ENCODE peak calls at places on chromosomes 3 and 15, in ten cellular contexts. One of them, this sample, is unnamed.

GRCh38 chr3:13399603-13400002 is 20.5 kb downstream of the NUP210 start:
- DNase-seq in fibroblast of lung: no peak
- DNase-seq in K562: no peak
- DNase-seq in iPS DF 6.9: no peak
- DNase-seq in foreskin keratinocyte: no peak
- DNase-seq in adrenal gland: no peak
- DNase-seq in SK-N-SH: no peak
- DNase-seq in breast epithelium: no peak
- DNase-seq in cardiac muscle cell: no peak
- DNase-seq in heart left ventricle: no peak
- DNase-seq in this sample: no peak

GRCh38 chr15:45378149-45378912 is at the start of gene GATM:
- DNase-seq in fibroblast of lung: peak
- DNase-seq in K562: no peak
- DNase-seq in iPS DF 6.9: no peak
- DNase-seq in foreskin keratinocyte: no peak
- DNase-seq in adrenal gland: peak
- DNase-seq in SK-N-SH: peak
- DNase-seq in breast epithelium: peak
- DNase-seq in cardiac muscle cell: peak
- DNase-seq in heart left ventricle: peak
- DNase-seq in this sample: no peak

GRCh38 chr3:128100126-128100525 is 23.5 kb downstream of the RUVBL1 start:
- DNase-seq in fibroblast of lung: no peak
- DNase-seq in K562: no peak
- DNase-seq in iPS DF 6.9: no peak
- DNase-seq in foreskin keratinocyte: no peak
- DNase-seq in adrenal gland: no peak
- DNase-seq in SK-N-SH: no peak
- DNase-seq in breast epithelium: no peak
- DNase-seq in cardiac muscle cell: no peak
- DNase-seq in heart left ventricle: no peak
- DNase-seq in this sample: no peak

GRCh38 chr15:70720228-70721016 is 42.9 kb downstream of the UACA start:
- DNase-seq in fibroblast of lung: no peak
- DNase-seq in K562: no peak
- DNase-seq in iPS DF 6.9: no peak
- DNase-seq in foreskin keratinocyte: no peak
- DNase-seq in adrenal gland: no peak
- DNase-seq in SK-N-SH: no peak
- DNase-seq in breast epithelium: no peak
- DNase-seq in cardiac muscle cell: no peak
- DNase-seq in heart left ventricle: no peak
- DNase-seq in this sample: no peak

GRCh38 chr3:11154953-11155325 is 646 bp downstream of the HRH1 start:
- DNase-seq in fibroblast of lung: no peak
- DNase-seq in K562: no peak
- DNase-seq in iPS DF 6.9: no peak
- DNase-seq in foreskin keratinocyte: no peak
- DNase-seq in adrenal gland: no peak
- DNase-seq in SK-N-SH: peak
- DNase-seq in breast epithelium: no peak
- DNase-seq in cardiac muscle cell: peak
- DNase-seq in heart left ventricle: no peak
- DNase-seq in this sample: no peak

GRCh38 chr3:175186511-175186910 is 327.4 kb downstream of the NAALADL2 start:
- DNase-seq in fibroblast of lung: peak
- DNase-seq in K562: no peak
- DNase-seq in iPS DF 6.9: no peak
- DNase-seq in foreskin keratinocyte: no peak
- DNase-seq in adrenal gland: no peak
- DNase-seq in SK-N-SH: no peak
- DNase-seq in breast epithelium: no peak
- DNase-seq in cardiac muscle cell: no peak
- DNase-seq in heart left ventricle: no peak
- DNase-seq in this sample: no peak

GRCh38 chr3:25080461-25080860 is 347.6 kb upstream of the RARB start:
- DNase-seq in fibroblast of lung: peak
- DNase-seq in K562: no peak
- DNase-seq in iPS DF 6.9: no peak
- DNase-seq in foreskin keratinocyte: no peak
- DNase-seq in adrenal gland: no peak
- DNase-seq in SK-N-SH: no peak
- DNase-seq in breast epithelium: no peak
- DNase-seq in cardiac muscle cell: no peak
- DNase-seq in heart left ventricle: no peak
- DNase-seq in this sample: no peak

GRCh38 chr3:48208088-48208487 is 15.2 kb upstream of the CAMP start:
- DNase-seq in fibroblast of lung: no peak
- DNase-seq in K562: no peak
- DNase-seq in iPS DF 6.9: no peak
- DNase-seq in foreskin keratinocyte: no peak
- DNase-seq in adrenal gland: no peak
- DNase-seq in SK-N-SH: peak
- DNase-seq in breast epithelium: no peak
- DNase-seq in cardiac muscle cell: no peak
- DNase-seq in heart left ventricle: peak
- DNase-seq in this sample: no peak

GRCh38 chr3:4281991-4282390 is 21.2 kb upstream of the SETMAR start:
- DNase-seq in fibroblast of lung: no peak
- DNase-seq in K562: no peak
- DNase-seq in iPS DF 6.9: no peak
- DNase-seq in foreskin keratinocyte: no peak
- DNase-seq in adrenal gland: no peak
- DNase-seq in SK-N-SH: no peak
- DNase-seq in breast epithelium: no peak
- DNase-seq in cardiac muscle cell: no peak
- DNase-seq in heart left ventricle: no peak
- DNase-seq in this sample: no peak

GRCh38 chr15:44075535-44075934 is 119.5 kb downstream of the FRMD5 start:
- DNase-seq in fibroblast of lung: no peak
- DNase-seq in K562: no peak
- DNase-seq in iPS DF 6.9: no peak
- DNase-seq in foreskin keratinocyte: peak
- DNase-seq in adrenal gland: no peak
- DNase-seq in SK-N-SH: no peak
- DNase-seq in breast epithelium: no peak
- DNase-seq in cardiac muscle cell: peak
- DNase-seq in heart left ventricle: no peak
- DNase-seq in this sample: peak

GRCh38 chr3:158765518-158766205 is 33.4 kb upstream of the RARRES1 start:
- DNase-seq in fibroblast of lung: no peak
- DNase-seq in K562: no peak
- DNase-seq in iPS DF 6.9: no peak
- DNase-seq in foreskin keratinocyte: no peak
- DNase-seq in adrenal gland: no peak
- DNase-seq in SK-N-SH: no peak
- DNase-seq in breast epithelium: no peak
- DNase-seq in cardiac muscle cell: peak
- DNase-seq in heart left ventricle: no peak
- DNase-seq in this sample: no peak

GRCh38 chr3:163809540-163809993 is 1268.7 kb downstream of the SI start:
- DNase-seq in fibroblast of lung: no peak
- DNase-seq in K562: no peak
- DNase-seq in iPS DF 6.9: no peak
- DNase-seq in foreskin keratinocyte: no peak
- DNase-seq in adrenal gland: no peak
- DNase-seq in SK-N-SH: no peak
- DNase-seq in breast epithelium: no peak
- DNase-seq in cardiac muscle cell: no peak
- DNase-seq in heart left ventricle: no peak
- DNase-seq in this sample: no peak

GRCh38 chr3:176766862-176767261 is 430.4 kb downstream of the TBL1XR1 start:
- DNase-seq in fibroblast of lung: no peak
- DNase-seq in K562: no peak
- DNase-seq in iPS DF 6.9: no peak
- DNase-seq in foreskin keratinocyte: peak
- DNase-seq in adrenal gland: no peak
- DNase-seq in SK-N-SH: no peak
- DNase-seq in breast epithelium: no peak
- DNase-seq in cardiac muscle cell: no peak
- DNase-seq in heart left ventricle: no peak
- DNase-seq in this sample: no peak

GRCh38 chr3:69500604-69501003 is 114.7 kb upstream of the FRMD4B start:
- DNase-seq in fibroblast of lung: no peak
- DNase-seq in K562: no peak
- DNase-seq in iPS DF 6.9: no peak
- DNase-seq in foreskin keratinocyte: no peak
- DNase-seq in adrenal gland: no peak
- DNase-seq in SK-N-SH: no peak
- DNase-seq in breast epithelium: no peak
- DNase-seq in cardiac muscle cell: no peak
- DNase-seq in heart left ventricle: no peak
- DNase-seq in this sample: no peak

GRCh38 chr3:113531826-113532697 is at the start of gene SIDT1:
- DNase-seq in fibroblast of lung: no peak
- DNase-seq in K562: no peak
- DNase-seq in iPS DF 6.9: no peak
- DNase-seq in foreskin keratinocyte: no peak
- DNase-seq in adrenal gland: peak
- DNase-seq in SK-N-SH: peak
- DNase-seq in breast epithelium: no peak
- DNase-seq in cardiac muscle cell: no peak
- DNase-seq in heart left ventricle: no peak
- DNase-seq in this sample: no peak

GRCh38 chr3:52395503-52395865 is 49.4 kb downstream of the SEMA3G start:
- DNase-seq in fibroblast of lung: no peak
- DNase-seq in K562: no peak
- DNase-seq in iPS DF 6.9: no peak
- DNase-seq in foreskin keratinocyte: no peak
- DNase-seq in adrenal gland: no peak
- DNase-seq in SK-N-SH: no peak
- DNase-seq in breast epithelium: no peak
- DNase-seq in cardiac muscle cell: no peak
- DNase-seq in heart left ventricle: peak
- DNase-seq in this sample: no peak

DNA sequence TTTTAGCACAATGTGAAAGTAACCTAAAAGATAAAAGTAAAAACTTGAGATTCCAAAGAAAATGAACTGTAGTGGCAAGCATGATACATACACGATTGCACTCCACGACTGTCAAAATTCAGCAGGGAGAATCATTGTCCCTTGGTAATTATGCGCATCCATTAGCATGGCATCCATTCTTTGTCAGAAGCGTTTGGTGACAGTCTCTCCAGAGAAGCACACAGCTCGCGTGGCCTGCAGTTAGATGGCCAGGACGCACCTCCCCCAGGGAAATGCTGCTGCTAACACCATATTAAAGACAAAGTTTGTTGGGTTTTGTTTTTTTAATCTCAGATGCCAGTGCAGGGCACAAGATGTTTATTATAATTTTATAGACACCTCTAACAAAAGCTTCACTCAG is 143.0 kb upstream of the TOPAZ1 start:
- DNase-seq in fibroblast of lung: no peak
- DNase-seq in K562: no peak
- DNase-seq in iPS DF 6.9: no peak
- DNase-seq in foreskin keratinocyte: no peak
- DNase-seq in adrenal gland: no peak
- DNase-seq in SK-N-SH: no peak
- DNase-seq in breast epithelium: no peak
- DNase-seq in cardiac muscle cell: no peak
- DNase-seq in heart left ventricle: no peak
- DNase-seq in this sample: no peak
- H3K27ac ChIP-seq in fibroblast of lung: no peak
- H3K27ac ChIP-seq in K562: no peak
- H3K27ac ChIP-seq in iPS DF 6.9: no peak
- H3K27ac ChIP-seq in foreskin keratinocyte: no peak
- H3K27ac ChIP-seq in adrenal gland: no peak
- H3K27ac ChIP-seq in SK-N-SH: no peak
- H3K27ac ChIP-seq in breast epithelium: no peak
- H3K27ac ChIP-seq in cardiac muscle cell: no peak
- H3K27ac ChIP-seq in heart left ventricle: no peak
- H3K27ac ChIP-seq in this sample: no peak

GRCh38 chr3:100045696-100046095 is 68.6 kb downstream of the FILIP1L start:
- DNase-seq in fibroblast of lung: peak
- DNase-seq in K562: no peak
- DNase-seq in iPS DF 6.9: no peak
- DNase-seq in foreskin keratinocyte: peak
- DNase-seq in adrenal gland: peak
- DNase-seq in SK-N-SH: no peak
- DNase-seq in breast epithelium: no peak
- DNase-seq in cardiac muscle cell: peak
- DNase-seq in heart left ventricle: peak
- DNase-seq in this sample: no peak
- H3K27ac ChIP-seq in fibroblast of lung: peak
- H3K27ac ChIP-seq in K562: no peak
- H3K27ac ChIP-seq in iPS DF 6.9: no peak
- H3K27ac ChIP-seq in foreskin keratinocyte: peak
- H3K27ac ChIP-seq in adrenal gland: no peak
- H3K27ac ChIP-seq in SK-N-SH: peak
- H3K27ac ChIP-seq in breast epithelium: peak
- H3K27ac ChIP-seq in cardiac muscle cell: no peak
- H3K27ac ChIP-seq in heart left ventricle: peak
- H3K27ac ChIP-seq in this sample: peak

GRCh38 chr3:42162462-42162861 is 71.3 kb downstream of the TRAK1 start:
- DNase-seq in fibroblast of lung: no peak
- DNase-seq in K562: no peak
- DNase-seq in iPS DF 6.9: no peak
- DNase-seq in foreskin keratinocyte: no peak
- DNase-seq in adrenal gland: no peak
- DNase-seq in SK-N-SH: no peak
- DNase-seq in breast epithelium: no peak
- DNase-seq in cardiac muscle cell: no peak
- DNase-seq in heart left ventricle: no peak
- DNase-seq in this sample: no peak
- H3K27ac ChIP-seq in fibroblast of lung: no peak
- H3K27ac ChIP-seq in K562: no peak
- H3K27ac ChIP-seq in iPS DF 6.9: no peak
- H3K27ac ChIP-seq in foreskin keratinocyte: no peak
- H3K27ac ChIP-seq in adrenal gland: no peak
- H3K27ac ChIP-seq in SK-N-SH: no peak
- H3K27ac ChIP-seq in breast epithelium: no peak
- H3K27ac ChIP-seq in cardiac muscle cell: no peak
- H3K27ac ChIP-seq in heart left ventricle: no peak
- H3K27ac ChIP-seq in this sample: no peak

DNA sequence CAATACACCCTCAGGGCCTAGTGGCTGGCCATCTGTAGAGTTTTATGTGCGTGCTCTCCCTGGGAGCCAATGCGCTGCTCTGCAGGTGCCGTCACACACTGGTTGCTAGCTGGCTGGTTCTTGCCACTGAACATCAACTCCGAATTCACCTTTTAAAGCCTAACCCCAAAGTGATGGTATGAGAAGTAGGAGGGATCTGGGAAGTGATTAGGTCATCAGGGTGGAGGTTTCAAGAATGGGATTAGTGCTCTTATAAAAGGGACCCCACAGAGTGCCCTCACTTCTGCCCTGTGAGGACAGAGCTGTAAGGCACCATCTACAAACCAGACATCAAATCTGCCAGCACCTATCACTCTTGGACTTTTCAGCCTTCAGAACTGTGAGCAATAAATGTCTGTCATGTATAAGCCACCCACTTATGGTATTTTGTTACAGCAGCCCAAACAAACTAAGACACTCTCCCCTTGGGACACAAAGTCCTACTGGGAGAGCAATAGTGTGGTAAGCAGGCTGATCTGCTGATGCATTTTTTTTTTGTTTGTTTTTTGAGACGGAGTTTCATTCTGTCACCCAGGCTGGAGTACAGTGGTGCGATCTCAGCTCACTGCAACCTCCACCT is 20.3 kb downstream of the RGMA start:
- DNase-seq in fibroblast of lung: no peak
- DNase-seq in K562: no peak
- DNase-seq in iPS DF 6.9: no peak
- DNase-seq in foreskin keratinocyte: no peak
- DNase-seq in adrenal gland: no peak
- DNase-seq in SK-N-SH: no peak
- DNase-seq in breast epithelium: no peak
- DNase-seq in cardiac muscle cell: no peak
- DNase-seq in heart left ventricle: no peak
- DNase-seq in this sample: no peak
- H3K27ac ChIP-seq in fibroblast of lung: no peak
- H3K27ac ChIP-seq in K562: no peak
- H3K27ac ChIP-seq in iPS DF 6.9: no peak
- H3K27ac ChIP-seq in foreskin keratinocyte: no peak
- H3K27ac ChIP-seq in adrenal gland: no peak
- H3K27ac ChIP-seq in SK-N-SH: no peak
- H3K27ac ChIP-seq in breast epithelium: peak
- H3K27ac ChIP-seq in cardiac muscle cell: no peak
- H3K27ac ChIP-seq in heart left ventricle: peak
- H3K27ac ChIP-seq in this sample: no peak

This sample was measured in epithelial cell of prostate.